ENCODE peak calls at places on chromosomes 7 and 10, in five cellular contexts. S, A, G, R and N are unnamed samples.
A peak's percentile ranks its signal among the peaks of the same experiment; 100 is the strongest.

GRCh38 chr7:23332881-23333612 is 33.9 kb downstream of the MALSU1 start:
- DNase-seq in R (no peak), A (peak; percentile 48), G (peak; percentile 82), S (no peak), N (no peak)

GRCh38 chr7:150964593-150965111 is 13.5 kb downstream of the KCNH2 start:
- DNase-seq in R (no peak), G (no peak), S (no peak), A (peak; percentile 30), N (no peak)

GRCh38 chr10:58641095-58641531 is 128.4 kb downstream of the BICC1 start:
- DNase-seq in A (peak; percentile 30), S (no peak), R (no peak), G (peak; percentile 95), N (no peak)

GRCh38 chr10:50850576-50851340 is 34.7 kb downstream of the A1CF start:
- DNase-seq in G (peak; percentile 29), A (peak; percentile 81), S (no peak), R (no peak), N (no peak)

GRCh38 chr7:130008941-130009847 is 42.0 kb downstream of the ZC3HC1 start:
- DNase-seq in R (no peak), G (peak; percentile 14), S (no peak), A (no peak), N (peak; percentile 62)

GRCh38 chr10:63738410-63738809 is 217.2 kb downstream of the REEP3 start:
- DNase-seq in G (peak; percentile 77), R (no peak), S (no peak), A (no peak), N (no peak)

GRCh38 chr7:21125297-21125696 is 302.6 kb upstream of the SP4 start:
- DNase-seq in A (no peak), S (no peak), R (no peak), G (no peak), N (no peak)

GRCh38 chr7:159031135-159031701 is 113.4 kb downstream of the VIPR2 start:
- DNase-seq in G (peak; percentile 26), R (no peak), S (no peak), A (no peak), N (no peak)

GRCh38 chr10:28254290-28254985 is 48.4 kb downstream of the MPP7 start:
- DNase-seq in S (no peak), G (peak; percentile 50), R (no peak), A (peak; percentile 37), N (no peak)

GRCh38 chr10:115092555-115093285 is 445 bp upstream of the ATRNL1 start:
- DNase-seq in G (peak; percentile 58), A (peak; percentile 49), S (no peak), R (no peak), N (no peak)

GRCh38 chr10:96298362-96298761 is 5.9 kb upstream of the DNTT start:
- DNase-seq in G (no peak), R (no peak), S (no peak), A (no peak), N (no peak)

GRCh38 chr10:44506386-44506785 is 121.5 kb upstream of the CXCL12 start:
- DNase-seq in G (no peak), A (no peak), R (no peak), S (no peak), N (no peak)

GRCh38 chr10:29576681-29577080 is 58.1 kb downstream of the SVIL start:
- DNase-seq in A (no peak), S (no peak), G (no peak), R (no peak), N (no peak)
- H3K4me3 ChIP-seq in A (no peak overlapping the region), S (no peak overlapping the region), G (no peak overlapping the region), R (no peak overlapping the region), N (no peak overlapping the region)

GRCh38 chr7:117169907-117170306 is 153.0 kb downstream of the WNT2 start:
- DNase-seq in S (no peak), A (no peak), R (peak; percentile 13), G (no peak), N (no peak)

GRCh38 chr7:117173001-117173400 is 149.9 kb downstream of the WNT2 start:
- DNase-seq in R (no peak), S (no peak), A (no peak), G (no peak), N (no peak)

GRCh38 chr7:117176311-117176710 is 146.5 kb downstream of the WNT2 start:
- DNase-seq in G (no peak), A (no peak), R (no peak), S (no peak), N (no peak)

GRCh38 chr7:117172283-117172682 is 150.6 kb downstream of the WNT2 start:
- DNase-seq in G (no peak), R (no peak), A (no peak), S (no peak), N (no peak)

DNA sequence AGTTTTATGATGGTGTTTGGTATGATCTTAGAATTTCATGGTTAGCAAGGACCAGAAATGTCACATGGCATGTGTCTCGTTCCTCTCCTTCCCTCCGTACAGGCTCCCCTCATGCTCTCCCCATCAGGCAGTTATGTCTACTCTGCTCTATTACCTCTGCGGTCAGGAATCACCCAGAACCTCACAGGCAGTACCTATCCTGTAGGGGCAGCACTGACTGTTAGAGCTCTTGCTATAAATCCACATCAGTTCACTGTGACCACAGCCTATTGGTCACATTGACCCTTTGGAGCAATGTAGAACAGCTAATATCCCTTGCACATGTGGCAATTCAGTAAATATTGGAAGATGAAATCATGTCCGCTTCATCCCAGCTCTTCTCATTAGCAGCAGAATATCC is 151.8 kb downstream of the WNT2 start:
- DNase-seq in G (no peak), A (no peak), S (no peak), R (no peak), N (no peak)
- H3K27me3 ChIP-seq in G (no peaks in the 10 kb centered on the region), A (no peaks in the 10 kb centered on the region), S (no peaks in the 10 kb centered on the region), R (no peaks in the 10 kb centered on the region), N (no peaks in the 10 kb centered on the region)

GRCh38 chr10:129599160-129599559 is 132.1 kb downstream of the MGMT start:
- DNase-seq in R (no peak), S (no peak), A (no peak), G (no peak), N (no peak)
- H3K27ac ChIP-seq in R (no peak overlapping the region), S (no peak overlapping the region), A (no peak overlapping the region), G (no peak overlapping the region), N (no peak overlapping the region)

DNA sequence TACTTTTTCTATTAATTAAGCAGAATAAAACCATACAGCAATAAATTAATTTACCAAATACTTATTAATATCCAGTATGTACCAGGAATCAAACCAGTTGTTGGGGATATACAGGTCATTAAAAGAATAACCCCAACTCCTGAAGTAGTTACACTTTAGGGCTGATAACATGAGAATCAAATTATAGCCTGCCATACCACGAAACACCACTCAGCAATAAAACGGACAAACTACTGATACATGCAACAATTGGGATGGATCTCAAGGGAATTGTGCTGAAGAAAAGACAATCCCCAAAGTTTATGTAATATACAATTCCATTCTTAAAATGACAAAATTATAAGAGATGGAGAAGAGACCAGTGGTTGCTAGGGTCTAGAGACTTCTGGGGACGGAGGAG is 22.7 kb downstream of the MCMBP start:
- DNase-seq in A (no peak), S (no peak), R (no peak), G (no peak), N (no peak)
- H3K4me3 ChIP-seq in A (no peak overlapping the region), S (no peak overlapping the region), R (no peak overlapping the region), G (no peak overlapping the region), N (no peak overlapping the region)